ENCODE peak calls at places on chromosome 3, in four cellular contexts. Z is NCI-H510A treated with DMSO at 0.1 percent for 48 hours; Y is NCI-H460; Q is stimulated activated CD4-positive, alpha-beta T cell treated with anti-CD3 and anti-CD28 coated beads, Interleukin-2, amount 100 ng/mL, for 24 hours. L is an unnamed sample.

GRCh38 chr3:43723121-43723734 is 32.5 kb downstream of the ABHD5 start:
- DNase-seq in Z (no peak), Y (no peak), Q (no peak), L (no peak)

GRCh38 chr3:104206925-104207324 is 1159.8 kb upstream of the ALCAM start:
- DNase-seq in Z (peak; percentile 59), Y (no peak), Q (no peak), L (peak; percentile 2)

GRCh38 chr3:49295489-49296058 is 18.5 kb upstream of the C3orf62 start:
- DNase-seq in Z (no peak), Y (no peak), Q (peak; percentile 25), L (no peak)

GRCh38 chr3:99499235-99499798 is 139.1 kb upstream of the COL8A1 start:
- DNase-seq in Z (peak; percentile 17), Y (peak; percentile 67), Q (no peak), L (peak; percentile 25)

GRCh38 chr3:67947808-67948508 is 293.5 kb upstream of the SUCLG2 start:
- DNase-seq in Z (peak; percentile 10), Y (no peak), Q (peak; percentile 37), L (no peak)

GRCh38 chr3:192825657-192826200 is 91.9 kb downstream of the MB21D2 start:
- DNase-seq in Z (peak; percentile 86), Y (no peak), Q (no peak), L (peak; percentile 96)

GRCh38 chr3:41248525-41248924 is 49.2 kb downstream of the CTNNB1 start:
- DNase-seq in Z (no peak), Y (no peak), Q (no peak), L (no peak)

GRCh38 chr3:152051501-152052404 is 178.3 kb downstream of the SUCNR1 start:
- DNase-seq in Z (no peak), Y (no peak), Q (no peak), L (no peak)

GRCh38 chr3:89571707-89572106 is 464.3 kb downstream of the EPHA3 start:
- DNase-seq in Z (no peak), Y (no peak), Q (no peak), L (no peak)

GRCh38 chr3:62755285-62755684 is 119.9 kb downstream of the CADPS start:
- DNase-seq in Z (peak; percentile 9), Y (no peak), Q (no peak), L (no peak)

GRCh38 chr3:140995881-140996280 is 54.2 kb downstream of the SLC25A36 start:
- DNase-seq in Z (no peak), Y (no peak), Q (no peak), L (no peak)

GRCh38 chr3:195039180-195039843 is 231.6 kb downstream of the XXYLT1 start:
- DNase-seq in Z (peak; percentile 11), Y (no peak), Q (no peak), L (no peak)

GRCh38 chr3:117127147-117127546 is 417.6 kb downstream of the TUSC7 start:
- DNase-seq in Z (no peak), Y (no peak), Q (no peak), L (no peak)

L was measured in NCI-H1105 treated with DMSO at 0.1 percent for 48 hours.